ENCODE peak calls at places on chromosomes 16 and 17, in six cellular contexts. One of them, this sample, is unnamed.

GRCh38 chr16:31301708-31302400 is 42.1 kb downstream of the ITGAM start:
- ATAC-seq in heart left ventricle: peak; percentile 68
- ATAC-seq in GM12878: peak; percentile 75
- ATAC-seq in body of pancreas: no peak
- ATAC-seq in upper lobe of left lung: peak; percentile 79
- ATAC-seq in HCT116: peak; percentile 53
- ATAC-seq in this sample: peak; percentile 80

GRCh38 chr17:76709077-76709950 is 1.5 kb downstream of the MXRA7 start:
- ATAC-seq in HCT116: peak; percentile 42
- ATAC-seq in GM12878: no peak
- ATAC-seq in body of pancreas: peak; percentile 57
- ATAC-seq in upper lobe of left lung: peak; percentile 82
- ATAC-seq in heart left ventricle: peak; percentile 89
- ATAC-seq in this sample: peak; percentile 87

GRCh38 chr17:37147301-37147812 is 198.6 kb downstream of the AATF start:
- ATAC-seq in body of pancreas: no peak
- ATAC-seq in HCT116: no peak
- ATAC-seq in heart left ventricle: no peak
- ATAC-seq in upper lobe of left lung: no peak
- ATAC-seq in GM12878: peak; percentile 97
- ATAC-seq in this sample: no peak

GRCh38 chr17:55395803-55396505 is 25.7 kb downstream of the MMD start:
- ATAC-seq in HCT116: no peak
- ATAC-seq in upper lobe of left lung: no peak
- ATAC-seq in heart left ventricle: no peak
- ATAC-seq in GM12878: no peak
- ATAC-seq in body of pancreas: no peak
- ATAC-seq in this sample: no peak

GRCh38 chr16:1105888-1106620 is 10.0 kb upstream of the C1QTNF8 start:
- ATAC-seq in GM12878: peak; percentile 66
- ATAC-seq in upper lobe of left lung: peak; percentile 22
- ATAC-seq in body of pancreas: peak; percentile 79
- ATAC-seq in heart left ventricle: peak; percentile 83
- ATAC-seq in HCT116: peak; percentile 84
- ATAC-seq in this sample: peak; percentile 78

GRCh38 chr16:3038256-3038655 is 1.5 kb upstream of the BICDL2 start:
- ATAC-seq in HCT116: no peak
- ATAC-seq in heart left ventricle: no peak
- ATAC-seq in GM12878: no peak
- ATAC-seq in upper lobe of left lung: no peak
- ATAC-seq in body of pancreas: peak; percentile 79
- ATAC-seq in this sample: no peak

GRCh38 chr16:89737341-89738071 is 16.2 kb downstream of the ZNF276 start:
- ATAC-seq in heart left ventricle: no peak
- ATAC-seq in GM12878: peak; percentile 9
- ATAC-seq in upper lobe of left lung: no peak
- ATAC-seq in body of pancreas: no peak
- ATAC-seq in HCT116: no peak
- ATAC-seq in this sample: no peak

GRCh38 chr17:18331879-18332278 is 16.8 kb downstream of the SMCR8 start:
- ATAC-seq in GM12878: no peak
- ATAC-seq in heart left ventricle: no peak
- ATAC-seq in HCT116: peak; percentile 18
- ATAC-seq in upper lobe of left lung: no peak
- ATAC-seq in body of pancreas: no peak
- ATAC-seq in this sample: no peak

GRCh38 chr17:42028791-42029127 is 8.9 kb downstream of the NKIRAS2 start:
- ATAC-seq in heart left ventricle: no peak
- ATAC-seq in GM12878: no peak
- ATAC-seq in upper lobe of left lung: no peak
- ATAC-seq in body of pancreas: no peak
- ATAC-seq in HCT116: no peak
- ATAC-seq in this sample: no peak

GRCh38 chr16:22386976-22387375 is 12.6 kb upstream of the CDR2 start:
- ATAC-seq in body of pancreas: peak; percentile 81
- ATAC-seq in heart left ventricle: no peak
- ATAC-seq in upper lobe of left lung: peak; percentile 36
- ATAC-seq in GM12878: no peak
- ATAC-seq in HCT116: no peak
- ATAC-seq in this sample: peak; percentile 46

GRCh38 chr17:30267625-30268024 is 24.1 kb downstream of the BLMH start:
- ATAC-seq in HCT116: no peak
- ATAC-seq in body of pancreas: no peak
- ATAC-seq in GM12878: no peak
- ATAC-seq in heart left ventricle: no peak
- ATAC-seq in upper lobe of left lung: no peak
- ATAC-seq in this sample: no peak

GRCh38 chr17:1800240-1800639 is 29.5 kb downstream of the SMYD4 start:
- ATAC-seq in body of pancreas: peak; percentile 50
- ATAC-seq in HCT116: no peak
- ATAC-seq in GM12878: no peak
- ATAC-seq in upper lobe of left lung: no peak
- ATAC-seq in heart left ventricle: peak; percentile 87
- ATAC-seq in this sample: no peak

GRCh38 chr17:44932526-44933097 is 15.0 kb downstream of the KIF18B start:
- ATAC-seq in HCT116: no peak
- ATAC-seq in GM12878: no peak
- ATAC-seq in upper lobe of left lung: no peak
- ATAC-seq in heart left ventricle: peak; percentile 48
- ATAC-seq in body of pancreas: no peak
- ATAC-seq in this sample: no peak

GRCh38 chr17:59786213-59786535 is 78.7 kb downstream of the VMP1 start:
- ATAC-seq in HCT116: peak; percentile 35
- ATAC-seq in heart left ventricle: no peak
- ATAC-seq in GM12878: no peak
- ATAC-seq in body of pancreas: peak; percentile 45
- ATAC-seq in upper lobe of left lung: no peak
- ATAC-seq in this sample: no peak

GRCh38 chr17:59785091-59785799 is 77.8 kb downstream of the VMP1 start:
- ATAC-seq in GM12878: peak; percentile 11
- ATAC-seq in HCT116: no peak
- ATAC-seq in heart left ventricle: no peak
- ATAC-seq in body of pancreas: peak; percentile 10
- ATAC-seq in upper lobe of left lung: no peak
- ATAC-seq in this sample: no peak

GRCh38 chr17:59783221-59784016 is 76.0 kb downstream of the VMP1 start:
- ATAC-seq in upper lobe of left lung: no peak
- ATAC-seq in body of pancreas: no peak
- ATAC-seq in HCT116: peak; percentile 43
- ATAC-seq in GM12878: no peak
- ATAC-seq in heart left ventricle: peak; percentile 37
- ATAC-seq in this sample: peak; percentile 36

GRCh38 chr17:59790936-59791335 is 83.5 kb downstream of the VMP1 start:
- ATAC-seq in upper lobe of left lung: peak; percentile 17
- ATAC-seq in body of pancreas: no peak
- ATAC-seq in HCT116: no peak
- ATAC-seq in GM12878: no peak
- ATAC-seq in heart left ventricle: no peak
- ATAC-seq in this sample: peak; percentile 50

GRCh38 chr17:59786536-59787319 is 79.3 kb downstream of the VMP1 start:
- ATAC-seq in GM12878: peak; percentile 87
- ATAC-seq in HCT116: peak; percentile 78
- ATAC-seq in heart left ventricle: peak; percentile 90
- ATAC-seq in upper lobe of left lung: peak; percentile 96
- ATAC-seq in body of pancreas: peak; percentile 93
- ATAC-seq in this sample: peak; percentile 81
- TF ChIP-seq CTCF in GM12878: no peak
- TF ChIP-seq CTCF in HCT116: no peak
- TF ChIP-seq CTCF in heart left ventricle: no peak
- TF ChIP-seq CTCF in upper lobe of left lung: no peak
- TF ChIP-seq CTCF in body of pancreas: peak; percentile 6
- TF ChIP-seq CTCF in this sample: no peak

GRCh38 chr17:40340880-40341807 is 23.4 kb downstream of the GJD3 start:
- ATAC-seq in body of pancreas: peak; percentile 52
- ATAC-seq in heart left ventricle: peak; percentile 77
- ATAC-seq in HCT116: peak; percentile 80
- ATAC-seq in GM12878: peak; percentile 95
- ATAC-seq in upper lobe of left lung: peak; percentile 86
- ATAC-seq in this sample: peak; percentile 83
- TF ChIP-seq POLR2A in body of pancreas: peak; percentile 50
- TF ChIP-seq POLR2A in heart left ventricle: no peak
- TF ChIP-seq POLR2A in HCT116: no peak
- TF ChIP-seq POLR2A in GM12878: no peak
- TF ChIP-seq POLR2A in upper lobe of left lung: peak; percentile 65
- TF ChIP-seq POLR2A in this sample: peak; percentile 69

DNA sequence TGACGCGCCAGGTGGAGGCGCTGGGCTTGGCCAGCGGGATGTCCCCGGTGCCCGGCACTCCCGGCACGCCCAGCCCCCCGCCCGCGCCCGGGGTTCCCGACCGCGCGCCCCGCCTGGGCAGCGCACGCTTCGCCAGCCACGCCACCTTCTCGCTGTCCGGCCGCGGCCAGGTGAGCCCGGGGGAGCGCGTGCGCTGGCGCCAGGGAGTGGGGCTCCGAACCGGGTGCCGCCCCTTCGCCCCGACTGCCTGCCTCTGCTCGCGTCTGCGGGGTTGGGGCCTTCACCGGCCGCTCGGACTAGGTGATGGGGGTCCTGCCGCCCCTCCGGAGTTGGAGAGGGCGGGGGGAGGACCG is 482 bp downstream of the SMTNL2 start:
- ATAC-seq in GM12878: no peak
- ATAC-seq in upper lobe of left lung: no peak
- ATAC-seq in heart left ventricle: no peak
- ATAC-seq in body of pancreas: no peak
- ATAC-seq in HCT116: no peak
- ATAC-seq in this sample: no peak
- H3K4me3 ChIP-seq in GM12878: no peak overlapping the region
- H3K4me3 ChIP-seq in upper lobe of left lung: peak overlapping the region; percentile 48
- H3K4me3 ChIP-seq in heart left ventricle: peak overlapping the region; percentile 57
- H3K4me3 ChIP-seq in body of pancreas: no peak overlapping the region
- H3K4me3 ChIP-seq in HCT116: peak overlapping the region; percentile 65
- H3K4me3 ChIP-seq in this sample: peak overlapping the region; percentile 42

GRCh38 chr16:25093208-25094061 is 18.1 kb upstream of the LCMT1 start:
- ATAC-seq in upper lobe of left lung: peak; percentile 19
- ATAC-seq in HCT116: no peak
- ATAC-seq in body of pancreas: no peak
- ATAC-seq in GM12878: peak; percentile 80
- ATAC-seq in heart left ventricle: no peak
- ATAC-seq in this sample: no peak

GRCh38 chr16:25097304-25097988 is 14.1 kb upstream of the LCMT1 start:
- ATAC-seq in body of pancreas: no peak
- ATAC-seq in HCT116: no peak
- ATAC-seq in upper lobe of left lung: no peak
- ATAC-seq in GM12878: no peak
- ATAC-seq in heart left ventricle: no peak
- ATAC-seq in this sample: no peak

GRCh38 chr16:25100511-25100910 is 11.0 kb upstream of the LCMT1 start:
- ATAC-seq in heart left ventricle: no peak
- ATAC-seq in body of pancreas: no peak
- ATAC-seq in HCT116: no peak
- ATAC-seq in GM12878: no peak
- ATAC-seq in upper lobe of left lung: no peak
- ATAC-seq in this sample: no peak

GRCh38 chr16:25092489-25092888 is 19.1 kb upstream of the LCMT1 start:
- ATAC-seq in GM12878: no peak
- ATAC-seq in HCT116: no peak
- ATAC-seq in body of pancreas: no peak
- ATAC-seq in heart left ventricle: no peak
- ATAC-seq in upper lobe of left lung: no peak
- ATAC-seq in this sample: no peak

DNA sequence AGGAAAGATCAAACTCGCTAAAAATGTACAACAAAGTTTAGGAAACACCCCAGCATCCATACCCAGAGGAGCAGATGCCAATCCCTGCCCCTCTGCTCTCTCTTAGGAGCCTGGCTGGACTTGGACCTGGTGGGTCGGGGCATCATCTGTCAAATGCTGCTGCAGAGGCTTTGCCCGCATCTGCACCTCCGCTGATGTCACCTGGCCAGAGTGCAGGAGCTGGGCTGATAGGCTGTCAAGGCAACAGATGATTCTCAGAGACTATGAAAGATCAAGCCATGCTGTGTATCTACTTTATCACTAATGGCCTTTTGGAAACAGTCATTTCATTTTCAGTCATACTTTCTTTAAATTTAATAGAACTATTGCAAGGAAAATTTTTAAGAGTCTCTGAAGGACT is 15.9 kb upstream of the LCMT1 start:
- ATAC-seq in heart left ventricle: no peak
- ATAC-seq in GM12878: no peak
- ATAC-seq in upper lobe of left lung: no peak
- ATAC-seq in HCT116: no peak
- ATAC-seq in body of pancreas: no peak
- ATAC-seq in this sample: no peak
- TF ChIP-seq CTCF in heart left ventricle: no peak
- TF ChIP-seq CTCF in GM12878: no peak
- TF ChIP-seq CTCF in upper lobe of left lung: no peak
- TF ChIP-seq CTCF in HCT116: no peak
- TF ChIP-seq CTCF in body of pancreas: no peak
- TF ChIP-seq CTCF in this sample: no peak

This sample was measured in gastroesophageal sphincter.